ENCODE peak calls at places on chromosome 22, in nine cellular contexts. One of them, this sample, is unnamed.

GRCh38 chr22:37020192-37020479 is 594 bp downstream of the MPST start:
- DNase-seq in HFF-Myc: no peak
- DNase-seq in fibroblast of the aortic adventitia: peak
- DNase-seq in PC-3: peak
- DNase-seq in GM13977: peak
- DNase-seq in heart left ventricle: no peak
- DNase-seq in kidney: no peak
- DNase-seq in cardiac fibroblast: peak
- DNase-seq in thoracic aorta: no peak
- DNase-seq in this sample: no peak

GRCh38 chr22:43005106-43005505 is 9.8 kb downstream of the PACSIN2 start:
- DNase-seq in heart left ventricle: no peak
- DNase-seq in GM13977: no peak
- DNase-seq in HFF-Myc: no peak
- DNase-seq in fibroblast of the aortic adventitia: no peak
- DNase-seq in thoracic aorta: no peak
- DNase-seq in PC-3: no peak
- DNase-seq in kidney: peak
- DNase-seq in cardiac fibroblast: no peak
- DNase-seq in this sample: no peak

GRCh38 chr22:45155050-45155840 is 8.5 kb upstream of the NUP50 start:
- DNase-seq in cardiac fibroblast: no peak
- DNase-seq in PC-3: no peak
- DNase-seq in thoracic aorta: no peak
- DNase-seq in kidney: no peak
- DNase-seq in HFF-Myc: no peak
- DNase-seq in heart left ventricle: no peak
- DNase-seq in GM13977: no peak
- DNase-seq in fibroblast of the aortic adventitia: peak
- DNase-seq in this sample: no peak

GRCh38 chr22:44406581-44407403 is 91.2 kb downstream of the RTL6 start:
- DNase-seq in thoracic aorta: no peak
- DNase-seq in fibroblast of the aortic adventitia: peak
- DNase-seq in heart left ventricle: no peak
- DNase-seq in HFF-Myc: no peak
- DNase-seq in GM13977: no peak
- DNase-seq in kidney: peak
- DNase-seq in cardiac fibroblast: no peak
- DNase-seq in PC-3: no peak
- DNase-seq in this sample: no peak

GRCh38 chr22:37224757-37225420 is 12.6 kb upstream of the SSTR3 start:
- DNase-seq in HFF-Myc: no peak
- DNase-seq in fibroblast of the aortic adventitia: no peak
- DNase-seq in PC-3: no peak
- DNase-seq in thoracic aorta: no peak
- DNase-seq in GM13977: no peak
- DNase-seq in heart left ventricle: no peak
- DNase-seq in kidney: no peak
- DNase-seq in cardiac fibroblast: no peak
- DNase-seq in this sample: no peak

GRCh38 chr22:45880732-45881523 is 96.0 kb downstream of the WNT7B start:
- DNase-seq in GM13977: no peak
- DNase-seq in kidney: peak
- DNase-seq in thoracic aorta: no peak
- DNase-seq in heart left ventricle: no peak
- DNase-seq in fibroblast of the aortic adventitia: no peak
- DNase-seq in HFF-Myc: no peak
- DNase-seq in PC-3: no peak
- DNase-seq in cardiac fibroblast: no peak
- DNase-seq in this sample: peak

GRCh38 chr22:23787910-23788309 is 1.1 kb downstream of the SMARCB1 start:
- DNase-seq in thoracic aorta: no peak
- DNase-seq in fibroblast of the aortic adventitia: no peak
- DNase-seq in heart left ventricle: no peak
- DNase-seq in HFF-Myc: no peak
- DNase-seq in kidney: peak
- DNase-seq in GM13977: no peak
- DNase-seq in PC-3: no peak
- DNase-seq in cardiac fibroblast: no peak
- DNase-seq in this sample: no peak

GRCh38 chr22:44583854-44584253 is 85.8 kb upstream of the RTL6 start:
- DNase-seq in thoracic aorta: no peak
- DNase-seq in PC-3: no peak
- DNase-seq in cardiac fibroblast: no peak
- DNase-seq in kidney: peak
- DNase-seq in heart left ventricle: peak
- DNase-seq in GM13977: no peak
- DNase-seq in fibroblast of the aortic adventitia: no peak
- DNase-seq in HFF-Myc: no peak
- DNase-seq in this sample: no peak

GRCh38 chr22:50436841-50437341 is 37.9 kb downstream of the SBF1 start:
- DNase-seq in HFF-Myc: no peak
- DNase-seq in kidney: peak
- DNase-seq in GM13977: no peak
- DNase-seq in PC-3: no peak
- DNase-seq in fibroblast of the aortic adventitia: no peak
- DNase-seq in cardiac fibroblast: no peak
- DNase-seq in heart left ventricle: no peak
- DNase-seq in thoracic aorta: no peak
- DNase-seq in this sample: no peak

GRCh38 chr22:26558246-26558895 is 31.6 kb downstream of the TPST2 start:
- DNase-seq in GM13977: no peak
- DNase-seq in thoracic aorta: no peak
- DNase-seq in PC-3: no peak
- DNase-seq in fibroblast of the aortic adventitia: peak
- DNase-seq in cardiac fibroblast: peak
- DNase-seq in HFF-Myc: no peak
- DNase-seq in heart left ventricle: no peak
- DNase-seq in kidney: no peak
- DNase-seq in this sample: no peak

GRCh38 chr22:41832553-41833368 is at the start of gene SREBF2:
- DNase-seq in kidney: peak
- DNase-seq in thoracic aorta: peak
- DNase-seq in GM13977: peak
- DNase-seq in heart left ventricle: peak
- DNase-seq in fibroblast of the aortic adventitia: peak
- DNase-seq in PC-3: peak
- DNase-seq in HFF-Myc: peak
- DNase-seq in cardiac fibroblast: peak
- DNase-seq in this sample: peak

GRCh38 chr22:39493759-39494158 is 8.3 kb upstream of the MIEF1 start:
- DNase-seq in kidney: peak
- DNase-seq in thoracic aorta: no peak
- DNase-seq in fibroblast of the aortic adventitia: peak
- DNase-seq in heart left ventricle: no peak
- DNase-seq in PC-3: peak
- DNase-seq in cardiac fibroblast: peak
- DNase-seq in GM13977: no peak
- DNase-seq in HFF-Myc: no peak
- DNase-seq in this sample: no peak

GRCh38 chr22:39290724-39291161 is 28.7 kb downstream of the RPL3 start:
- DNase-seq in HFF-Myc: no peak
- DNase-seq in fibroblast of the aortic adventitia: peak
- DNase-seq in cardiac fibroblast: peak
- DNase-seq in heart left ventricle: peak
- DNase-seq in GM13977: peak
- DNase-seq in thoracic aorta: no peak
- DNase-seq in kidney: peak
- DNase-seq in PC-3: peak
- DNase-seq in this sample: no peak

GRCh38 chr22:49997221-49997599 is 15.4 kb downstream of the IL17REL start:
- DNase-seq in fibroblast of the aortic adventitia: no peak
- DNase-seq in PC-3: no peak
- DNase-seq in kidney: peak
- DNase-seq in thoracic aorta: no peak
- DNase-seq in GM13977: no peak
- DNase-seq in HFF-Myc: no peak
- DNase-seq in heart left ventricle: no peak
- DNase-seq in cardiac fibroblast: no peak
- DNase-seq in this sample: no peak

GRCh38 chr22:42959472-42960145 is 55.3 kb downstream of the PACSIN2 start:
- DNase-seq in kidney: no peak
- DNase-seq in PC-3: no peak
- DNase-seq in fibroblast of the aortic adventitia: peak
- DNase-seq in heart left ventricle: peak
- DNase-seq in cardiac fibroblast: peak
- DNase-seq in HFF-Myc: no peak
- DNase-seq in thoracic aorta: no peak
- DNase-seq in GM13977: no peak
- DNase-seq in this sample: no peak

GRCh38 chr22:41862530-41863266 is 29.8 kb downstream of the SREBF2 start:
- DNase-seq in cardiac fibroblast: no peak
- DNase-seq in GM13977: peak
- DNase-seq in kidney: no peak
- DNase-seq in HFF-Myc: no peak
- DNase-seq in heart left ventricle: no peak
- DNase-seq in thoracic aorta: no peak
- DNase-seq in PC-3: no peak
- DNase-seq in fibroblast of the aortic adventitia: no peak
- DNase-seq in this sample: no peak

GRCh38 chr22:37951305-37951704 is 2.1 kb downstream of the C22orf23 start:
- DNase-seq in cardiac fibroblast: peak
- DNase-seq in heart left ventricle: no peak
- DNase-seq in HFF-Myc: no peak
- DNase-seq in fibroblast of the aortic adventitia: no peak
- DNase-seq in kidney: no peak
- DNase-seq in GM13977: no peak
- DNase-seq in thoracic aorta: no peak
- DNase-seq in PC-3: no peak
- DNase-seq in this sample: no peak

GRCh38 chr22:46002757-46003270 is 25.9 kb upstream of the WNT7B start:
- DNase-seq in thoracic aorta: no peak
- DNase-seq in kidney: peak
- DNase-seq in GM13977: no peak
- DNase-seq in HFF-Myc: no peak
- DNase-seq in fibroblast of the aortic adventitia: no peak
- DNase-seq in heart left ventricle: no peak
- DNase-seq in cardiac fibroblast: peak
- DNase-seq in PC-3: peak
- DNase-seq in this sample: no peak

GRCh38 chr22:42548597-42549328 is 5.0 kb upstream of the SERHL2 start:
- DNase-seq in kidney: no peak
- DNase-seq in cardiac fibroblast: no peak
- DNase-seq in fibroblast of the aortic adventitia: no peak
- DNase-seq in PC-3: no peak
- DNase-seq in heart left ventricle: no peak
- DNase-seq in thoracic aorta: no peak
- DNase-seq in HFF-Myc: no peak
- DNase-seq in GM13977: no peak
- DNase-seq in this sample: no peak

GRCh38 chr22:30829901-30830550 is 135.4 kb downstream of the OSBP2 start:
- DNase-seq in thoracic aorta: no peak
- DNase-seq in fibroblast of the aortic adventitia: peak
- DNase-seq in cardiac fibroblast: peak
- DNase-seq in kidney: no peak
- DNase-seq in GM13977: no peak
- DNase-seq in heart left ventricle: no peak
- DNase-seq in HFF-Myc: peak
- DNase-seq in PC-3: peak
- DNase-seq in this sample: no peak

GRCh38 chr22:45968751-45969413 is 8.1 kb downstream of the WNT7B start:
- DNase-seq in GM13977: no peak
- DNase-seq in fibroblast of the aortic adventitia: peak
- DNase-seq in HFF-Myc: peak
- DNase-seq in PC-3: peak
- DNase-seq in heart left ventricle: no peak
- DNase-seq in cardiac fibroblast: peak
- DNase-seq in thoracic aorta: no peak
- DNase-seq in kidney: no peak
- DNase-seq in this sample: no peak

GRCh38 chr22:31089101-31090100 is 8.3 kb downstream of the SMTN start:
- DNase-seq in thoracic aorta: no peak
- DNase-seq in kidney: no peak
- DNase-seq in GM13977: peak
- DNase-seq in HFF-Myc: no peak
- DNase-seq in heart left ventricle: no peak
- DNase-seq in PC-3: no peak
- DNase-seq in fibroblast of the aortic adventitia: peak
- DNase-seq in cardiac fibroblast: peak
- DNase-seq in this sample: peak

GRCh38 chr22:26322179-26322905 is 106.7 kb upstream of the ASPHD2 start:
- DNase-seq in kidney: no peak
- DNase-seq in heart left ventricle: no peak
- DNase-seq in GM13977: no peak
- DNase-seq in HFF-Myc: peak
- DNase-seq in thoracic aorta: no peak
- DNase-seq in cardiac fibroblast: peak
- DNase-seq in PC-3: peak
- DNase-seq in fibroblast of the aortic adventitia: peak
- DNase-seq in this sample: no peak

GRCh38 chr22:35930933-35931332 is 97.7 kb downstream of the RBFOX2 start:
- DNase-seq in kidney: no peak
- DNase-seq in GM13977: peak
- DNase-seq in cardiac fibroblast: peak
- DNase-seq in fibroblast of the aortic adventitia: peak
- DNase-seq in PC-3: peak
- DNase-seq in heart left ventricle: no peak
- DNase-seq in thoracic aorta: no peak
- DNase-seq in HFF-Myc: peak
- DNase-seq in this sample: no peak
- TF ChIP-seq CTCF in kidney: peak
- TF ChIP-seq CTCF in GM13977: peak
- TF ChIP-seq CTCF in cardiac fibroblast: peak
- TF ChIP-seq CTCF in fibroblast of the aortic adventitia: peak
- TF ChIP-seq CTCF in PC-3: peak
- TF ChIP-seq CTCF in heart left ventricle: peak
- TF ChIP-seq CTCF in thoracic aorta: peak
- TF ChIP-seq CTCF in HFF-Myc: peak
- TF ChIP-seq CTCF in this sample: peak

GRCh38 chr22:20588092-20588842 is 80.9 kb downstream of the MED15 start:
- DNase-seq in kidney: peak
- DNase-seq in GM13977: no peak
- DNase-seq in HFF-Myc: no peak
- DNase-seq in PC-3: no peak
- DNase-seq in heart left ventricle: no peak
- DNase-seq in fibroblast of the aortic adventitia: no peak
- DNase-seq in cardiac fibroblast: no peak
- DNase-seq in thoracic aorta: no peak
- DNase-seq in this sample: no peak
- TF ChIP-seq CTCF in kidney: no peak
- TF ChIP-seq CTCF in GM13977: no peak
- TF ChIP-seq CTCF in HFF-Myc: no peak
- TF ChIP-seq CTCF in PC-3: no peak
- TF ChIP-seq CTCF in heart left ventricle: no peak
- TF ChIP-seq CTCF in fibroblast of the aortic adventitia: no peak
- TF ChIP-seq CTCF in cardiac fibroblast: no peak
- TF ChIP-seq CTCF in thoracic aorta: no peak
- TF ChIP-seq CTCF in this sample: no peak

GRCh38 chr22:29359469-29359868 is 28.9 kb downstream of the AP1B1 start:
- DNase-seq in heart left ventricle: peak
- DNase-seq in kidney: no peak
- DNase-seq in HFF-Myc: no peak
- DNase-seq in fibroblast of the aortic adventitia: peak
- DNase-seq in thoracic aorta: no peak
- DNase-seq in GM13977: no peak
- DNase-seq in PC-3: peak
- DNase-seq in cardiac fibroblast: peak
- DNase-seq in this sample: peak
- TF ChIP-seq CTCF in heart left ventricle: peak
- TF ChIP-seq CTCF in kidney: peak
- TF ChIP-seq CTCF in HFF-Myc: peak
- TF ChIP-seq CTCF in fibroblast of the aortic adventitia: peak
- TF ChIP-seq CTCF in thoracic aorta: peak
- TF ChIP-seq CTCF in GM13977: peak
- TF ChIP-seq CTCF in PC-3: peak
- TF ChIP-seq CTCF in cardiac fibroblast: peak
- TF ChIP-seq CTCF in this sample: peak

GRCh38 chr22:48077699-48078098 is 1315.2 kb downstream of the TBC1D22A start:
- DNase-seq in thoracic aorta: no peak
- DNase-seq in kidney: no peak
- DNase-seq in fibroblast of the aortic adventitia: no peak
- DNase-seq in GM13977: no peak
- DNase-seq in cardiac fibroblast: no peak
- DNase-seq in HFF-Myc: no peak
- DNase-seq in PC-3: no peak
- DNase-seq in heart left ventricle: no peak
- DNase-seq in this sample: no peak
- TF ChIP-seq CTCF in thoracic aorta: no peak
- TF ChIP-seq CTCF in kidney: no peak
- TF ChIP-seq CTCF in fibroblast of the aortic adventitia: no peak
- TF ChIP-seq CTCF in GM13977: no peak
- TF ChIP-seq CTCF in cardiac fibroblast: no peak
- TF ChIP-seq CTCF in HFF-Myc: no peak
- TF ChIP-seq CTCF in PC-3: no peak
- TF ChIP-seq CTCF in heart left ventricle: no peak
- TF ChIP-seq CTCF in this sample: no peak

This sample was measured in neural crest cell.